ENCODE peak calls at places on chromosome 19, in seven cellular contexts. I, G, L, E, D, K and H are unnamed samples.

GRCh38 chr19:16637535-16637934 is 9.5 kb upstream of the MED26 start:
- DNase-seq in I (no peak), G (no peak), L (no peak), E (no peak), D (no peak), K (no peak), H (no peak)

GRCh38 chr19:7647156-7647555 is 10.2 kb downstream of the STXBP2 start:
- DNase-seq in I (no peak), G (no peak), L (no peak), E (no peak), D (no peak), K (no peak), H (no peak)

GRCh38 chr19:7679017-7679720 is 1.5 kb upstream of the TRAPPC5 start:
- DNase-seq in I (no peak), G (no peak), L (no peak), E (no peak), D (peak), K (no peak), H (peak)

GRCh38 chr19:28427256-28428083 is 785.5 kb downstream of the UQCRFS1 start:
- DNase-seq in I (no peak), G (no peak), L (no peak), E (no peak), D (no peak), K (no peak), H (no peak)

GRCh38 chr19:48920949-48921348 is 12.6 kb upstream of the DHDH start:
- DNase-seq in I (no peak), G (no peak), L (no peak), E (no peak), D (no peak), K (no peak), H (no peak)

GRCh38 chr19:50003810-50004419 is 21.3 kb downstream of the VRK3 start:
- DNase-seq in I (peak), G (no peak), L (peak), E (no peak), D (peak), K (no peak), H (no peak)

GRCh38 chr19:55426042-55426441 is 17.1 kb downstream of the SHISA7 start:
- DNase-seq in I (no peak), G (no peak), L (no peak), E (no peak), D (no peak), K (no peak), H (no peak)

GRCh38 chr19:28794301-28794700 is 418.6 kb downstream of the UQCRFS1 start:
- DNase-seq in I (no peak), G (no peak), L (no peak), E (no peak), D (no peak), K (no peak), H (no peak)

GRCh38 chr19:35460608-35461007 is 12.6 kb downstream of the FFAR2 start:
- DNase-seq in I (no peak), G (no peak), L (no peak), E (no peak), D (no peak), K (no peak), H (no peak)

GRCh38 chr19:11410682-11411081 is 8.4 kb downstream of the RGL3 start:
- DNase-seq in I (peak), G (no peak), L (no peak), E (no peak), D (no peak), K (no peak), H (no peak)

GRCh38 chr19:34310494-34310981 is 54.5 kb upstream of the GPI start:
- DNase-seq in I (no peak), G (no peak), L (no peak), E (no peak), D (peak), K (no peak), H (no peak)

GRCh38 chr19:9875796-9876195 is 40.7 kb downstream of the PIN1 start:
- DNase-seq in I (no peak), G (no peak), L (no peak), E (no peak), D (no peak), K (no peak), H (no peak)

GRCh38 chr19:36417752-36418286 is 625 bp downstream of the ZFP82 start:
- DNase-seq in I (peak), G (peak), L (no peak), E (no peak), D (no peak), K (no peak), H (no peak)

GRCh38 chr19:52542984-52543664 is 15.7 kb downstream of the ZNF808 start:
- DNase-seq in I (no peak), G (no peak), L (no peak), E (no peak), D (no peak), K (no peak), H (no peak)

GRCh38 chr19:27889156-27889555 is 1323.8 kb downstream of the UQCRFS1 start:
- DNase-seq in I (no peak), G (no peak), L (no peak), E (no peak), D (no peak), K (no peak), H (no peak)

GRCh38 chr19:49567722-49568454 is 12.5 kb downstream of the NOSIP start:
- DNase-seq in I (no peak), G (no peak), L (no peak), E (no peak), D (no peak), K (no peak), H (no peak)

GRCh38 chr19:16268676-16269319 is 55.8 kb upstream of the KLF2 start:
- DNase-seq in I (no peak), G (no peak), L (no peak), E (no peak), D (no peak), K (no peak), H (no peak)

GRCh38 chr19:42412223-42412622 is 15.0 kb downstream of the LIPE start:
- DNase-seq in I (no peak), G (no peak), L (no peak), E (no peak), D (no peak), K (no peak), H (no peak)

GRCh38 chr19:16589917-16590316 is 17.7 kb upstream of the SLC35E1 start:
- DNase-seq in I (no peak), G (no peak), L (no peak), E (no peak), D (no peak), K (no peak), H (peak)

GRCh38 chr19:55454787-55455243 is 6.6 kb downstream of the ISOC2 start:
- DNase-seq in I (peak), G (no peak), L (no peak), E (no peak), D (no peak), K (no peak), H (peak)

GRCh38 chr19:29484876-29485275 is 40.9 kb upstream of the VSTM2B start:
- DNase-seq in I (no peak), G (no peak), L (no peak), E (peak), D (no peak), K (no peak), H (no peak)

GRCh38 chr19:6238256-6238642 is 41.5 kb downstream of the MLLT1 start:
- DNase-seq in I (peak), G (no peak), L (no peak), E (no peak), D (no peak), K (no peak), H (peak)

GRCh38 chr19:43957891-43958290 is 6.9 kb downstream of the ZNF221 start:
- DNase-seq in I (no peak), G (no peak), L (no peak), E (no peak), D (no peak), K (no peak), H (no peak)

GRCh38 chr19:38375748-38376147 is 1.4 kb downstream of the PSMD8 start:
- DNase-seq in I (no peak), G (no peak), L (no peak), E (no peak), D (no peak), K (no peak), H (no peak)

GRCh38 chr19:48249502-48250014 is 6.2 kb downstream of the CARD8 start:
- DNase-seq in I (no peak), G (no peak), L (peak), E (no peak), D (peak), K (no peak), H (peak)

GRCh38 chr19:46958542-46958941 is 61.1 kb upstream of the NPAS1 start:
- DNase-seq in I (no peak), G (no peak), L (no peak), E (no peak), D (no peak), K (no peak), H (no peak)

GRCh38 chr19:35318679-35319448 is 10.1 kb upstream of the CD22 start:
- DNase-seq in I (peak), G (peak), L (peak), E (no peak), D (peak), K (no peak), H (no peak)

DNA sequence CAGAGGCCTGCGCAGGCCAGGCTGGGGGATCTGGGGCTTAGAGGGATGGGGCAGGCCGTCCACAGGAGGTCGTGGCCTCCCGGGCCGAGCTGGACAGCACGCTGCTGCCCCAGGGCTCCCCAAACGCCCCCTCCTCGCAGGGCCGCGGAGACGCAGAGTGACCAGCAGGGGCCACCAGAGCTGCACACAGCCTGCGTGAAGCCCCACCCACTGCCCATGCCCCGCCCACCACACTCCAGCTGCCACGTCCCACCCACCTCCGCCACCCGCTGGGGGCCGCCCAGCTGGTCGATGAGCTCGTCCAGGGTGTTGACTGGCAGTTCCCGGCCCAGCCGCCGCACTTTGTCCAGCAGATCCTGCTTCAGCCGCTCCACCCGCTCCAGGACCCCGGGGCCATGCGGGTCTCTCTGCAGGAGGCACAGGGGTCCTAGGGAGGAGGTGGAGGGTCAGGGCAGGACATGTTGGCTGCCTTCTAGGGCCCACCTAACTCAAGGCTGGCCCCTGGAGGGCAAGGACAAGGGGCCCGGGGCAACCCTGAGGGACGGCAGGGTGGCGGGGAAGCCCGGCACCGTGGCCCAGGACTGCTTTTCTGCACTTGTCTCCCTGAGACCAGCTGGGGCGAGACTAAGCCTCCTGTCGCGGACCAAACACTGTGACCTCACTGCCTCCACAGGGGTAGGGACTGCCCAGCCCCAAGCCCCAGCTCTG is 9.6 kb downstream of the GPX4 start:
- DNase-seq in I (peak), G (peak), L (peak), E (peak), D (peak), K (peak), H (peak)
- TF ChIP-seq POLR2A in I (no peak), G (no peak), L (peak), E (no peak), D (no peak), K (no peak), H (no peak)

DNA sequence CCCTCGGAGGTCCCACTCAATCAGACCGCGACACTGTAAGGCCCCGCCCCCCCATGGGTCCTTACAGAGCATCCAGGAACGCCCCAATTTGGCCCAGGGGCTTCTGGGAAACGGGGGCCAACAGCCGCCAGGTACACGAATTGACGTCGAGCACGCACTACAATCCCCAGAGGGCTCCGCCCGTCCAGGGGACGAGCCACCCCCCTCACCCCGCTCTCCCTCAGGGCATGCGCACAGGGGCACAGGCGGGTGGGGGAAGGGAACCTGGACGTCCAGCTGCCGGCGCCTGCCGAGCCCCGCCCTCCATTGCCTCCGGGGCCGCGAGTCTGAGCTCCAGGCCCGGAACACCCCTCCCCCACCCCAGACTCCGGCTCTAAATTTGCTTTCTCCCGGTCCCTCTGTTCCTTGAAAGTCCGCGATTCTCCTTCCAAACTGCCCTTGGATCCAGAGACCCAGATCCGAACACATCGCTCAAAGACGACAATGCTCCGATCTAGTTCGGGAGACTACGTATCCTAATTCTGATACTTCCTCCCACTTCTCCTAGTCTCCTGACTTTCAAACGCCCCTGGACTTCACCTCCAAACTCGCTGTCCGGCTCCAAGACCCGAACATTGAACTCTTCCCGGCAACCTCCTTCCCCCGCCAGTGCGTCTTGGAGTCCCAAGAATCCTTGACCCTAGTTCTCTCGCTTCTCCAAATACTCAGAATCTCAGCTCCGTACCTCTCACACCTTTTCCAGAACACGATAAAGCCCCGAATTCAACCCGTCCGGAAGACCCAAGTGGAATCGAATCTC is 805 bp downstream of the SERTAD3 start:
- DNase-seq in I (peak), G (peak), L (peak), E (peak), D (peak), K (peak), H (peak)
- TF ChIP-seq POLR2A in I (no peak), G (peak), L (peak), E (peak), D (no peak), K (peak), H (peak)

GRCh38 chr19:3194703-3195087 is 9.0 kb downstream of the NCLN start:
- DNase-seq in I (no peak), G (no peak), L (no peak), E (no peak), D (no peak), K (no peak), H (no peak)
- TF ChIP-seq POLR2A in I (no peak), G (no peak), L (no peak), E (no peak), D (no peak), K (no peak), H (no peak)

DNA sequence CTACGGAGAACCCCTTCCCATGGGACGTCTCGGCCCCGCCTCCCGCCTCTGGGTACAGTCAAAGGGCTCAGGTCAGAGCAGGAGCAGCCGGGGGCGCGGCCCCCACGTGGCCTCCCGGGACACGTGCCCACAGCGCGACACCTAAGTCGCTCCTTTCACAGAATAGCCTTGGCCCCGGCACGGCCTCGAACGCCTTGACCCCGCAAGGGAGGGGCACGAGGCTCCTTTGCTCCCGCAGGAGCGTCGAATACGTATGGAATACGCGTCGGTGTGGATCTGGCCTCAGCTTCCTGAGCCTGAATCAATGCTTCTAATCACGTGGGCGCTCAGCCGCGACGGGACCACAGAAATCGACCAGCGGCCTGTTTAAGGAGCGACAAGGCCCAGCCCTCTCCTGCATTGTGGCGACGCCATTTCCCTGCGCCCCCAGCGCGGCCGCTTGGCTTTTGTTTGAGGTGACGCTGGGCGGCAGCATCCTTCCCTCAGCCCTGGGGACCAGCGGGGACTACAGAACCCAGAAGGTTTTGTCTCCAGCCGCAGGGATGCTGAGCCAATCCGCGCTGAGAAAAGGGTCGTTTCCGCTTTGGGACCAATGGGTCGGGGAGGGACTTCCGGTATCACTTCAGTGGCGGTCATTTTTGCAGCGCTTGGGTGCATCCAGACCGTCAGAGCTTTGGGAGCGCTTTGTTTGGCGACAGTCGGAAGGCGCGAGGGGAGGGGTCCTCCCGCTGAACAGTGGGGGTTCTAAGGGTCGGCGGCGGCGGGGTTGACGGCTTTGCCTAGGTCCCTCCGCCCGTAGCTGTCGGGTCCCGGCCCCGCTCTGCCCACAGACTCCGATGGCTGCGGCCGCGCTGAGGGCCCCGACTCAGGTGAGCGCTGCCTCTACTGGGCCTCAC is at the start of gene ZIK1:
- DNase-seq in I (peak), G (peak), L (peak), E (peak), D (peak), K (peak), H (peak)
- TF ChIP-seq POLR2A in I (no peak), G (peak), L (no peak), E (no peak), D (no peak), K (no peak), H (peak)

GRCh38 chr19:18401580-18402112 is 4.2 kb upstream of the LRRC25 start:
- DNase-seq in I (peak), G (no peak), L (no peak), E (no peak), D (peak), K (no peak), H (peak)
- TF ChIP-seq POLR2A in I (no peak), G (no peak), L (no peak), E (no peak), D (no peak), K (peak), H (no peak)